ENCODE peak calls at places on chromosomes 5 and 9, in four cellular contexts. G is astrocyte of the spinal cord, E is psoas muscle, C is uterus. D is an unnamed sample.

GRCh38 chr5:178331491-178331981 is 98.9 kb upstream of the PHYKPL start:
- DNase-seq in C (peak), E (peak), G (no peak), D (no peak)

GRCh38 chr9:134888603-134889195 is 8.1 kb downstream of the FCN2 start:
- DNase-seq in G (no peak), C (no peak), E (no peak), D (no peak)

GRCh38 chr9:119005162-119005561 is 364.1 kb downstream of the BRINP1 start:
- DNase-seq in E (no peak), C (no peak), G (no peak), D (no peak)

GRCh38 chr9:95516221-95516735 is 493 bp downstream of the PTCH1 start:
- DNase-seq in G (no peak), E (no peak), C (no peak), D (no peak)

GRCh38 chr5:134530375-134531077 is 5.1 kb downstream of the JADE2 start:
- DNase-seq in C (no peak), E (no peak), G (no peak), D (peak)

GRCh38 chr9:70136632-70137031 is 93.0 kb downstream of the MAMDC2 start:
- DNase-seq in E (no peak), G (peak), C (no peak), D (peak)

GRCh38 chr9:77679088-77679487 is 31.0 kb upstream of the GNA14 start:
- DNase-seq in E (no peak), C (no peak), G (no peak), D (no peak)

GRCh38 chr5:56175465-56175864 is 57.7 kb downstream of the ANKRD55 start:
- DNase-seq in E (no peak), G (peak), C (peak), D (peak)

GRCh38 chr5:71810023-71810422 is 90.9 kb downstream of the CARTPT start:
- DNase-seq in C (no peak), E (no peak), G (no peak), D (no peak)

GRCh38 chr9:21761309-21761901 is 41.0 kb upstream of the MTAP start:
- DNase-seq in C (no peak), G (peak), E (no peak), D (no peak)

GRCh38 chr5:107248065-107248695 is 422.6 kb downstream of the EFNA5 start:
- DNase-seq in G (peak), E (peak), C (no peak), D (peak)

GRCh38 chr9:110579763-110580255 is 268 bp upstream of the SVEP1 start:
- DNase-seq in E (no peak), C (peak), G (peak), D (peak)

GRCh38 chr5:9543266-9543925 is 2.5 kb downstream of the SEMA5A start:
- DNase-seq in E (no peak), C (no peak), G (peak), D (peak)

GRCh38 chr5:122154910-122155309 is 25.6 kb downstream of the ZNF474 start:
- DNase-seq in E (peak), C (no peak), G (peak), D (peak)

GRCh38 chr5:53430618-53431252 is 49.7 kb upstream of the FST start:
- DNase-seq in G (peak), C (no peak), E (no peak), D (peak)
- TF ChIP-seq CTCF in G (peak), C (no peak), E (peak), D (peak)

DNA sequence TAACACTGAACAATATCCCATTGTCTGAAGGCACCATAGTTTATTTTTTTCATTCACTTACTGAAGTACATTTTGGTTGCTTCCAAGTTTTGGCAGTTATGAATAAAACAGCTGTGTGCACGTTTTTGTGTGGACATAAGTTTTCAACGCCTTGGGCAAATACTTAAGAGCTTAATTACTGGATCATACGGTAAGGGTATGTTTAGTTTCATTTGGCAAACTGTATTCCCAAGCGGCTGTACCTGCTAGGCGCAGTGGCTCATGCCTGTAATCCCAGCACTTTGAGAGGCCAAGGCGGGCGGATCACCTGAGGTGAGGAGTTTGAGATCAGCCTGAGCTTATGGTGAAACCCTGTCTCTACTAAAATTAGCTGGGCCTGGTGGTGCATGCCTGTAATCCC is 63.7 kb upstream of the FAM120A start:
- DNase-seq in C (no peak), E (no peak), G (no peak), D (no peak)
- H3K4me3 ChIP-seq in C (no peak), E (no peak), G (no peak), D (no peak)

GRCh38 chr5:33641722-33642505 is 201.1 kb downstream of the TARS1 start:
- DNase-seq in G (peak), E (no peak), C (no peak), D (peak)
- TF ChIP-seq CTCF in G (no peak), E (no peak), C (no peak), D (no peak)

DNA sequence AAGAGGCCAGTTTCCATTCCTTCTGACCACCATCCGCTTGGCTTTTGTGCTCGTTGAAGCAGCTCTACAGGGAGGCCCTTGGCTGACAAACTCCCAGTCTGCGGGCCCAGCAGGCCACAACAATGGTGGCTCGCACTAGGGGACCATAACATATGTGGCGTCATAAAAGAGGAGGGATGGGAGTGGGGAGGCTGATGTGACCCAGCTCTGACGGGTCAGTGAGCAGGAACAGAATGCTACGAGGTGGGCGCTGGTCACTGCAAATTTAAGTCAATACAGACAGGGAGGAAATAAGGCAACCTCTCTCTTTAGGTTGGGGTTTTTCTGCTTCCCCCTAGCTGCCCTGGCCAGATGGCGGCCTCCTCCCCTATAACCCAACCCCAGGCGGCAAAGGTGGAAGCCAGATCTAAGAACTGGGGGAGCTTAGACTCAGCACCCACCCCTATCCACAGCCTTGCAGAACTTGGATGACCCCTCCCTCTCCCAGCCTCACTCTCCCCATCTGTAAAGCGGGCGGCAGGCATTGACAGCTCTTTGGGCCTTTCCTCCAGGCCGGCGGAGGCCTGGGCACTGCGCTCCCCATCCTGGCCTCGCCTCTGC is 778 bp downstream of the FRRS1L start:
- DNase-seq in G (no peak), E (no peak), C (no peak), D (no peak)
- H3K4me3 ChIP-seq in G (no peak), E (no peak), C (peak), D (no peak)

DNA sequence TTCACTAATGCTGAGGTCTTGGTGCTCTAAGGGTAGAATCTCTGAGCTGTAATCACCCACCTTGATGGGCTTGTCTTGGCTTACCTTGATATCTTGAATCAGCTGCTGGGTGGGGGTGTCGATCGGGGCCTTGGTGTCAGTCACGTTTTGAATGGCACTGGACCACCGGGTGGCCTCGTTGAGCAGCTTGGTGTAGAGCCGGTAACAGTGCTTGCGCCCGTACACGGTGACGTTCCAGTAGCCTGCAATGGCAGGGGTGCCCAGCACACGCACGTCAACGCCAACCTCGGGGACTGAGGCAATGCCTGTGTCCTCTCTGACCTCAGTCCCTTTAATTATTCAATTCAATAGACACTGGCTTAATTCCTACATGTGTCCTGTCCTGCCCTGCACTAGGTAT is 63.1 kb upstream of the RETREG1 start:
- DNase-seq in G (no peak), E (no peak), C (no peak), D (no peak)
- TF ChIP-seq CTCF in G (peak), E (no peak), C (no peak), D (no peak)

GRCh38 chr5:113218906-113219517 is 215.8 kb downstream of the TSSK1B start:
- DNase-seq in G (no peak), E (no peak), C (no peak), D (no peak)
- H3K4me3 ChIP-seq in G (no peak), E (peak), C (no peak), D (no peak)

GRCh38 chr5:140043508-140043872 is 391 bp upstream of the NRG2 start:
- DNase-seq in E (no peak), G (no peak), C (no peak), D (no peak)
- TF ChIP-seq CTCF in E (no peak), G (peak), C (no peak), D (no peak)

D was measured in fibroblast of villous mesenchyme.